ENCODE peak calls at places on chromosomes 1 and 21, in four cellular contexts. G, S, L and B are unnamed samples. For H3K4me1, the result is how much of the 10 kb centered on the place peaks cover.

GRCh38 chr1:1060281-1061000 is 13.7 kb downstream of the RNF223 start:
- DNase-seq in G (no peak), S (no peak), L (no peak), B (no peak)

GRCh38 chr1:37995773-37996379 is 6.1 kb upstream of the SF3A3 start:
- DNase-seq in L (peak), G (peak), S (peak), B (peak)

GRCh38 chr1:54404939-54405880 is 984 bp downstream of the SSBP3 start:
- DNase-seq in S (no peak), L (no peak), G (no peak), B (no peak)

GRCh38 chr1:199735660-199736059 is 291.9 kb upstream of the NR5A2 start:
- DNase-seq in G (peak), L (no peak), S (no peak), B (no peak)

GRCh38 chr1:205936846-205937707 is 6.2 kb downstream of the SLC26A9 start:
- DNase-seq in G (no peak), L (no peak), S (peak), B (peak)

GRCh38 chr1:210123924-210124589 is 108.5 kb upstream of the SERTAD4 start:
- DNase-seq in L (no peak), G (no peak), S (peak), B (no peak)

GRCh38 chr1:235567812-235568444 is 63.7 kb upstream of the B3GALNT2 start:
- DNase-seq in S (no peak), G (no peak), L (no peak), B (no peak)

GRCh38 chr1:193260056-193260750 is 73.8 kb upstream of the B3GALT2 start:
- DNase-seq in S (peak), G (no peak), L (no peak), B (no peak)

GRCh38 chr1:212107481-212107880 is 71.9 kb downstream of the DTL start:
- DNase-seq in L (no peak), S (no peak), G (no peak), B (no peak)

GRCh38 chr21:45613881-45614280 is 29.6 kb upstream of the PCBP3 start:
- DNase-seq in L (no peak), G (peak), S (no peak), B (no peak)
- H4K5ac ChIP-seq in L (no peak), G (no peak), S (no peak), B (no peak)

DNA sequence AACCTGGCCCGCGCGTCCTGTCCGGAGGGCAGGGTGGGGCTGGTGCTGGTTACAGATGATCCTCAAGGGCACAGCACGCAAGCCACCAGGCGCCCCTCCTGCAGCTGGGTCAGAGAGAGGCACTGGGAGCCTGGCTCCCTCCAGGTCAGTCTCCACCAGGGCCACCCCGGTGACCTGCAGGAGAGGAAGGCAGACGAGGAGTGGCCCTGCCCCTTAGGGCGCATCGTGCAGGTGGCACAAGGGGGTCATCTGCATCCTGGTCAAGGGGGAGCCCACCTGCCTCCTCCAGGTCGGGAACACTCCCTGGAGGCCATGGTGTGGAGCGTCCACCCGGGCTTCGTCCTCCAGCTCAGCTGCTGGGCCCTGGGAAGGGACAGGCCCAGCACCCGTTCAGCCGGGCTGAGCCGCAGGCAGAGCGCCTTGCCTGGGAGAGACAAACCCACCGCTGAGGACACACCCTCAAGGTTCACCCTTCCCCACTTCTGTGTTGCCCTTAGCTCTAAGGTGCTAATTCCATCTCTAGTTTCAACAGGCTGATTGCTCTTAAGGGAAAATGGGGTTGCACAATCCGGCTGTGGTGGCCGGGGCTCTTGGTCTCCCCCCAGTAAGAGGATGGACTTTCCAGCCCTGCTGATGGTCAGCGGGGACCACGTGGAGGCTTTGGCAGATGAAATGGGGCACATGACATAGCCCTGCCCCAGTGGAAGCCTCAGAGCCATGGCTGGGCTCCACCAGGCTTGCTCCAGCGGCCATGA is 63.2 kb downstream of the SIK1 start:
- DNase-seq in S (no peak), L (no peak), G (no peak), B (no peak)
- H3K9ac ChIP-seq in S (no peak), L (no peak), G (no peak), B (no peak)

GRCh38 chr1:29180497-29181412 is 945 bp downstream of the SRSF4 start:
- DNase-seq in G (no peak), S (no peak), L (no peak), B (no peak)
- H3K4me1 ChIP-seq in G (under half), S (under half), L (under half), B (under half)

DNA sequence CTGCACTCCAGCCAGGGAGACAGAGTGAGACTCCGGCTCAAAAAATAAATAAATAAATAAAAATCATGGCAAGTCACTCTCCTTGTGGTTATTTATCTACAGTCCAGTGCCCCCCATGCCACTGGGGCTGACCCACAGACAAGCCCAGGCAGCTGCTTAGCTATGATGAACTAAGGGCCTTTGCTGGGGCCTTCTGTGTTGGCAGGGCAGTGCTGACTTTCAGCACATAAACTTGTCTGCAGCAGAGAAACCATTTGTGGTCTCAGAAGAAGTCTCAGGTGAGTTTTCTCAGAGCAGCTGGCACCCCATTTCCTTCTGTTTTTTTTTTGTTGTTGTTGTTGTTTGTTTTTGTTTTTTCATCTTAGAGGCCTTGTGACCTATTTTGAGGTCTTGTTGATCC is 20.9 kb upstream of the CFHR4 start:
- DNase-seq in L (no peak), S (no peak), G (no peak), B (no peak)
- H4K5ac ChIP-seq in L (no peak), S (no peak), G (no peak), B (no peak)